ENCODE peak calls at places on chromosomes 16 and 17, in four cellular contexts. One of them, this sample, is unnamed.

GRCh38 chr17:83195330-83196087 is 116.1 kb downstream of the METRNL start:
- DNase-seq in GM12878: no peak
- DNase-seq in HepG2: no peak
- DNase-seq in K562: no peak
- DNase-seq in this sample: no peak

GRCh38 chr17:51322390-51323029 is 62.2 kb downstream of the UTP18 start:
- DNase-seq in HepG2: peak
- DNase-seq in K562: peak
- DNase-seq in GM12878: no peak
- DNase-seq in this sample: no peak

GRCh38 chr16:84532299-84532724 is 27.9 kb upstream of the MEAK7 start:
- DNase-seq in K562: no peak
- DNase-seq in HepG2: peak
- DNase-seq in GM12878: no peak
- DNase-seq in this sample: no peak

GRCh38 chr16:57132470-57132869 is 40.1 kb downstream of the CPNE2 start:
- DNase-seq in HepG2: peak
- DNase-seq in GM12878: no peak
- DNase-seq in K562: no peak
- DNase-seq in this sample: no peak

GRCh38 chr16:74742051-74742481 is 32.6 kb downstream of the FA2H start:
- DNase-seq in K562: no peak
- DNase-seq in HepG2: no peak
- DNase-seq in GM12878: no peak
- DNase-seq in this sample: no peak

GRCh38 chr16:9047689-9048301 is 43.6 kb upstream of the HAPSTR1 start:
- DNase-seq in GM12878: peak
- DNase-seq in K562: peak
- DNase-seq in HepG2: peak
- DNase-seq in this sample: peak

GRCh38 chr16:23362460-23363317 is 60.6 kb downstream of the SCNN1B start:
- DNase-seq in HepG2: no peak
- DNase-seq in GM12878: no peak
- DNase-seq in K562: no peak
- DNase-seq in this sample: no peak

GRCh38 chr16:1791256-1791942 is 2.1 kb downstream of the IGFALS start:
- DNase-seq in K562: no peak
- DNase-seq in HepG2: no peak
- DNase-seq in GM12878: no peak
- DNase-seq in this sample: peak

GRCh38 chr17:78676415-78677302 is 99.5 kb upstream of the DNAH17 start:
- DNase-seq in HepG2: no peak
- DNase-seq in GM12878: no peak
- DNase-seq in K562: no peak
- DNase-seq in this sample: no peak

GRCh38 chr16:11696266-11697012 is 28.2 kb downstream of the SNN start:
- DNase-seq in GM12878: no peak
- DNase-seq in HepG2: no peak
- DNase-seq in K562: no peak
- DNase-seq in this sample: no peak

GRCh38 chr16:84414789-84415326 is 46.5 kb downstream of the ATP2C2 start:
- DNase-seq in HepG2: peak
- DNase-seq in K562: no peak
- DNase-seq in GM12878: no peak
- DNase-seq in this sample: no peak

GRCh38 chr16:72723781-72724180 is 324.1 kb downstream of the ZFHX3 start:
- DNase-seq in HepG2: no peak
- DNase-seq in GM12878: no peak
- DNase-seq in K562: no peak
- DNase-seq in this sample: no peak

GRCh38 chr17:34201767-34202166 is 53.3 kb upstream of the CCL2 start:
- DNase-seq in HepG2: no peak
- DNase-seq in GM12878: no peak
- DNase-seq in K562: no peak
- DNase-seq in this sample: no peak

GRCh38 chr17:9958586-9959281 is 53.7 kb upstream of the RCVRN start:
- DNase-seq in K562: no peak
- DNase-seq in GM12878: no peak
- DNase-seq in HepG2: no peak
- DNase-seq in this sample: peak

GRCh38 chr17:58112970-58113631 is 29.9 kb downstream of the DYNLL2 start:
- DNase-seq in GM12878: peak
- DNase-seq in K562: peak
- DNase-seq in HepG2: peak
- DNase-seq in this sample: peak

DNA sequence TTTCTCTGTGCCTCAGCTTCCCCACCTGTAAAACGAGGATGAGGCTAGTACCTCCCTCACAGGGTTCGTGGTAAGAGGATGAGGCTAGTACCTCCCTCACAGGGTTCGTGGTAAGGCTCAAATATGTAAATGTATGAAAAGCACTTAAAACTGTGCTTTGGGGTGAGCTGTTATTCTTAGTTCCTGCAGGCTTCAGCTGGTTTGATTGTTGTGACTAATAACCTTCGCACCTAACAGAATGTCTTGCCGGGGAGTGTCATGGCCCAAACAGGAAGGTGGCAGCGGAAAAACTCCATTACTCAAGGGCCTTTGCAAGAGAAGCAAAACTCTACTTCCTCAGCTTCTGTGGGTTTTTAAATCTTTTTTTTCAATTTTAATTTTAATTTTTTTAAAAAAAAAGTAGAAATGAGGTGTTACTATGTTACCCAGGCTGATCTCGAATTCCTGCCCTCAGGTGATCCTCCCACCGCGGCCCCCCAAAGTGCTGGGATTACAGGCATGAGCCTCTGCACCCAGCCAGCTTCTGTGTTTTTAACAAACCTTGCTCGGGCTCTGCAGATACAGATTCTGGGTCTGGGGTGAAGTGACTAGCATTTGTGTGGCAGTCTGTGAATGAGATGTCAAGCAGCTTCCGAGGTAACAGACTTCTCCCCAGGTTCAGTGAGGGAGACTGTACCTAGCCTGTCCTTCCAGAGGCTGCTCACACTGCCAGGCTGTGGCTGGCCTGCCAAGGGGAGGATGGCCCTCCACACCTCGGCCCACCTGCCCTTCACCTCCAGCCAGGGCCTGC is 103.0 kb downstream of the RAB11FIP4 start:
- DNase-seq in HepG2: no peak
- DNase-seq in K562: no peak
- DNase-seq in GM12878: peak
- DNase-seq in this sample: no peak
- TF ChIP-seq CREM in HepG2: no peak
- TF ChIP-seq CREM in K562: no peak
- TF ChIP-seq CREM in GM12878: peak
- TF ChIP-seq CREM in this sample: no peak

DNA sequence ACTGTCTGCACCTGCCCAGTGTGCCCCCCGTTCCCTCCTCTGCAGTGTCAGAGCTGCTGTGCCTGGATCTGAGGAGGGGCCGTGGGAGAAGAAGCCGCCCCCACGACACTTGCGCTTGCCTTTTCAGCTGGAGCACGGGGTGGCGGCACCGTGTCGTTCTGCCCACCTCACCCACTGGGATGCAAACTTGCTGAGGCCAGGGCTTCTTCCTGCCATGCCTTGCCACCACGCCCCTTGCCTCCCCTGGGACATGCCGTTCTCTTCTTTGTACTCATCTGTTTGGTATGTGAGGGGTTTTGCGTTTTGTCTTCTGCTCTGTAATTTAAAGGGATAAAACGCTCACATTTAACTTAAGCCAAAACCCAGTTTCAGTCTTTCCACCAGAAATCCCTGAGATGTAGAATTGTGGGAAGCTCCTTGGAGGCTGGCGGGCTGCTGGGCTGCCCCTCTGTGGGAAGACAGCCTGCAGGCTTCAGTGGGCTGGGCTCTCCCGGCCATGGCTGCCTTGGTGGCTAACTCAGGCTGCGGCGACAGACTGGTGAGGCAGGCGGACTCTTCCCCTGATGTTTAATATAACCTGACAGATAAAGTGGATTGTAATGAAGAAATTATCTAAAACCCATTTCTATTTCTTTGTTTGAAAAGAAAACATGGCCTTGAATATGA is 180.2 kb downstream of the RPTOR start:
- DNase-seq in K562: no peak
- DNase-seq in GM12878: no peak
- DNase-seq in HepG2: no peak
- DNase-seq in this sample: no peak
- TF ChIP-seq CREM in K562: no peak
- TF ChIP-seq CREM in GM12878: no peak
- TF ChIP-seq CREM in HepG2: no peak
- TF ChIP-seq CREM in this sample: no peak

GRCh38 chr17:64006361-64007088 is 8.4 kb downstream of the PRR29 start:
- DNase-seq in K562: peak
- DNase-seq in GM12878: no peak
- DNase-seq in HepG2: peak
- DNase-seq in this sample: no peak
- TF ChIP-seq CREM in K562: peak
- TF ChIP-seq CREM in GM12878: no peak
- TF ChIP-seq CREM in HepG2: no peak
- TF ChIP-seq CREM in this sample: no peak

GRCh38 chr17:80512233-80512632 is 32.4 kb upstream of the RPTOR start:
- DNase-seq in K562: no peak
- DNase-seq in GM12878: no peak
- DNase-seq in HepG2: no peak
- DNase-seq in this sample: no peak
- TF ChIP-seq CREM in K562: no peak
- TF ChIP-seq CREM in GM12878: no peak
- TF ChIP-seq CREM in HepG2: no peak
- TF ChIP-seq CREM in this sample: no peak

DNA sequence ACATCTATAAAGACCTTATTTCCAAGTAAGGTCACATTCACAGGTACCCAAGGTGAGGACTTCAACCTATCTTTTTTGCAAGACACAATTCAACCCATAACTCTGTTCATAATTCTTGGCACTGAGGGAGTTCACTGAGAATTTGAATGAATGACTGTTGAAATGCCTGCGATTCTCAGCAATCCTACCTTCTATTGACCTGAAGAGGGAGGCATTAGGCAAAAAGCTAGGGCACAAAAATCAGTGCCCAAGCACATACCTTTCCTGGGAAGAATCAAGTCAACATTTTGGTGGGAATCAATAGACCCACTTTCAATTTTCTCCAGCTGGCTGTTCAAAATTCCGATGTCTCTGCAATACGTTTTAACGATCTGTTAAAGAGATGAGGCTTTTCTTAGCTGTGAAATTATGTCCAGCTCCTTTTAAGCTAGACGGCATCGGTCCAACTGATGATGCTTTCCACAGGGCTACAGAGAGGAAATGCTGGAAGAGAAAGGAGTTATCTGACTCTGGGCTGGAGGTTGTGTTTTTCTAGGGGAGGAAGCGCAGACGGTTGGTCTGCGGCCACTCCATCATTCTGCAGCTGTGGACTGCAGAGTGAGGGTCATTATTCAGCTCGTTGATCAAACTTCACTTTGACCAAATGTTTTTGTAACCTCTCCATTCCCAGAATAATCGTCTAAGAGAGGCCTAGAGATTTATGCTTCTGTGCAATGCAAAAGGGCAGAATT is 25.1 kb downstream of the BCO1 start:
- DNase-seq in HepG2: no peak
- DNase-seq in GM12878: no peak
- DNase-seq in K562: no peak
- DNase-seq in this sample: no peak
- TF ChIP-seq CREM in HepG2: no peak
- TF ChIP-seq CREM in GM12878: no peak
- TF ChIP-seq CREM in K562: no peak
- TF ChIP-seq CREM in this sample: no peak

GRCh38 chr17:19647697-19648474 is 665 bp upstream of the ALDH3A2 start:
- DNase-seq in HepG2: peak
- DNase-seq in GM12878: peak
- DNase-seq in K562: no peak
- DNase-seq in this sample: peak
- TF ChIP-seq CREM in HepG2: no peak
- TF ChIP-seq CREM in GM12878: peak
- TF ChIP-seq CREM in K562: no peak
- TF ChIP-seq CREM in this sample: no peak

GRCh38 chr17:69870751-69871199 is 204.2 kb upstream of the KCNJ16 start:
- DNase-seq in GM12878: no peak
- DNase-seq in HepG2: no peak
- DNase-seq in K562: no peak
- DNase-seq in this sample: no peak

GRCh38 chr17:69871318-69871717 is 203.7 kb upstream of the KCNJ16 start:
- DNase-seq in K562: no peak
- DNase-seq in HepG2: no peak
- DNase-seq in GM12878: no peak
- DNase-seq in this sample: no peak

GRCh38 chr17:69872675-69873262 is 202.3 kb upstream of the KCNJ16 start:
- DNase-seq in K562: no peak
- DNase-seq in HepG2: no peak
- DNase-seq in GM12878: no peak
- DNase-seq in this sample: no peak

GRCh38 chr17:69869667-69870066 is 205.4 kb upstream of the KCNJ16 start:
- DNase-seq in K562: no peak
- DNase-seq in HepG2: no peak
- DNase-seq in GM12878: no peak
- DNase-seq in this sample: no peak

GRCh38 chr17:69870091-69870530 is 204.9 kb upstream of the KCNJ16 start:
- DNase-seq in HepG2: no peak
- DNase-seq in GM12878: no peak
- DNase-seq in K562: no peak
- DNase-seq in this sample: no peak
- TF ChIP-seq CREM in HepG2: no peak
- TF ChIP-seq CREM in GM12878: no peak
- TF ChIP-seq CREM in K562: no peak
- TF ChIP-seq CREM in this sample: no peak